ENCODE peak calls at places on chromosomes 13 and 19, in nine cellular contexts. X is uterus, R is heart left ventricle, U is ovary, S is stomach, T is A549, F is body of pancreas, B is HCT116, P is IMR-90. C is an unnamed sample.

GRCh38 chr13:39773833-39774232 is 118.4 kb downstream of the COG6 start:
- DNase-seq in X (no peak), R (no peak), U (no peak), S (no peak), T (no peak), F (no peak), B (no peak), P (peak; percentile 71), C (no peak)

GRCh38 chr13:28819748-28820098 is 416 bp upstream of the MTUS2 start:
- DNase-seq in X (no peak), R (peak; percentile 79), U (peak; percentile 25), S (peak; percentile 27), T (peak; percentile 15), F (peak; percentile 60), B (no peak), P (peak; percentile 32), C (peak; percentile 67)

GRCh38 chr13:40236566-40237168 is 429.8 kb downstream of the FOXO1 start:
- DNase-seq in X (peak; percentile 76), R (peak; percentile 63), U (no peak), S (no peak), T (no peak), F (peak; percentile 44), B (no peak), P (no peak), C (no peak)

GRCh38 chr13:91904597-91904996 is 506.2 kb downstream of the GPC5 start:
- DNase-seq in X (no peak), R (no peak), U (no peak), S (no peak), T (no peak), F (no peak), B (no peak), P (no peak), C (no peak)

GRCh38 chr13:113029487-113030258 is 60.7 kb downstream of the MCF2L start:
- DNase-seq in X (no peak), R (no peak), U (peak; percentile 72), S (peak; percentile 53), T (peak; percentile 21), F (peak; percentile 21), B (no peak), P (no peak), C (peak; percentile 52)

GRCh38 chr13:28171266-28171665 is 32.9 kb downstream of the PAN3 start:
- DNase-seq in X (no peak), R (no peak), U (no peak), S (no peak), T (no peak), F (no peak), B (no peak), P (no peak), C (no peak)

GRCh38 chr13:72565893-72566292 is 161.5 kb downstream of the MZT1 start:
- DNase-seq in X (no peak), R (no peak), U (no peak), S (no peak), T (no peak), F (no peak), B (peak; percentile 10), P (peak; percentile 15), C (peak; percentile 11)

GRCh38 chr13:50074843-50075242 is 59.6 kb downstream of the KCNRG start:
- DNase-seq in X (no peak), R (no peak), U (no peak), S (no peak), T (no peak), F (no peak), B (no peak), P (no peak), C (no peak)

GRCh38 chr19:5895890-5896289 is 7.7 kb downstream of the NDUFA11 start:
- DNase-seq in X (no peak), R (no peak), U (no peak), S (no peak), T (no peak), F (no peak), B (no peak), P (no peak), C (no peak)

GRCh38 chr19:40279761-40280607 is 5.2 kb downstream of the AKT2 start:
- DNase-seq in X (no peak), R (no peak), U (no peak), S (no peak), T (no peak), F (no peak), B (no peak), P (no peak), C (no peak)

GRCh38 chr19:16737909-16738308 is 18.3 kb downstream of the NWD1 start:
- DNase-seq in X (no peak), R (no peak), U (no peak), S (no peak), T (no peak), F (peak; percentile 9), B (no peak), P (peak; percentile 15), C (no peak)

GRCh38 chr19:16736709-16737108 is 17.1 kb downstream of the NWD1 start:
- DNase-seq in X (no peak), R (no peak), U (no peak), S (no peak), T (no peak), F (no peak), B (peak; percentile 60), P (no peak), C (no peak)

GRCh38 chr19:16741084-16741483 is 21.4 kb downstream of the NWD1 start:
- DNase-seq in X (no peak), R (no peak), U (no peak), S (no peak), T (no peak), F (no peak), B (no peak), P (no peak), C (no peak)

GRCh38 chr19:16739546-16739945 is 19.9 kb downstream of the NWD1 start:
- DNase-seq in X (no peak), R (no peak), U (no peak), S (no peak), T (no peak), F (no peak), B (no peak), P (no peak), C (no peak)
- TF ChIP-seq POLR2A in X (no peak), R (no peak), U (no peak), S (no peak), T (no peak), F (no peak), B (no peak), P (no peak), C (no peak)

GRCh38 chr13:80572867-80573266 is 231.9 kb upstream of the SPRY2 start:
- DNase-seq in X (no peak), R (no peak), U (no peak), S (no peak), T (no peak), F (no peak), B (no peak), P (no peak), C (no peak)
- TF ChIP-seq POLR2A in X (no peak), R (no peak), U (no peak), S (no peak), T (no peak), F (no peak), B (no peak), P (no peak), C (no peak)

GRCh38 chr13:26895081-26895807 is 134.7 kb upstream of the GPR12 start:
- DNase-seq in X (no peak), R (no peak), U (no peak), S (no peak), T (no peak), F (no peak), B (no peak), P (no peak), C (no peak)

GRCh38 chr13:26896986-26897668 is 136.5 kb upstream of the GPR12 start:
- DNase-seq in X (no peak), R (no peak), U (no peak), S (no peak), T (no peak), F (no peak), B (no peak), P (no peak), C (no peak)

GRCh38 chr13:26899153-26899552 is 138.6 kb upstream of the GPR12 start:
- DNase-seq in X (no peak), R (no peak), U (no peak), S (no peak), T (no peak), F (no peak), B (no peak), P (no peak), C (no peak)

GRCh38 chr13:26895808-26896466 is 135.4 kb upstream of the GPR12 start:
- DNase-seq in X (no peak), R (no peak), U (no peak), S (no peak), T (no peak), F (no peak), B (no peak), P (no peak), C (no peak)

GRCh38 chr13:26897706-26898550 is 137.3 kb upstream of the GPR12 start:
- DNase-seq in X (no peak), R (no peak), U (no peak), S (no peak), T (no peak), F (no peak), B (no peak), P (no peak), C (no peak)
- TF ChIP-seq POLR2A in X (no peak), R (no peak), U (no peak), S (no peak), T (no peak), F (no peak), B (no peak), P (no peak), C (no peak)

GRCh38 chr19:57348136-57348535 is 2.9 kb upstream of the ZNF304 start:
- DNase-seq in X (no peak), R (no peak), U (no peak), S (no peak), T (no peak), F (no peak), B (no peak), P (peak; percentile 55), C (no peak)

GRCh38 chr19:57355916-57356315 is 4.8 kb downstream of the ZNF304 start:
- DNase-seq in X (no peak), R (no peak), U (no peak), S (no peak), T (no peak), F (no peak), B (no peak), P (no peak), C (no peak)

GRCh38 chr19:57351867-57352266 is 796 bp downstream of the ZNF304 start:
- DNase-seq in X (no peak), R (no peak), U (no peak), S (no peak), T (no peak), F (no peak), B (no peak), P (peak; percentile 4), C (peak; percentile 68)

DNA sequence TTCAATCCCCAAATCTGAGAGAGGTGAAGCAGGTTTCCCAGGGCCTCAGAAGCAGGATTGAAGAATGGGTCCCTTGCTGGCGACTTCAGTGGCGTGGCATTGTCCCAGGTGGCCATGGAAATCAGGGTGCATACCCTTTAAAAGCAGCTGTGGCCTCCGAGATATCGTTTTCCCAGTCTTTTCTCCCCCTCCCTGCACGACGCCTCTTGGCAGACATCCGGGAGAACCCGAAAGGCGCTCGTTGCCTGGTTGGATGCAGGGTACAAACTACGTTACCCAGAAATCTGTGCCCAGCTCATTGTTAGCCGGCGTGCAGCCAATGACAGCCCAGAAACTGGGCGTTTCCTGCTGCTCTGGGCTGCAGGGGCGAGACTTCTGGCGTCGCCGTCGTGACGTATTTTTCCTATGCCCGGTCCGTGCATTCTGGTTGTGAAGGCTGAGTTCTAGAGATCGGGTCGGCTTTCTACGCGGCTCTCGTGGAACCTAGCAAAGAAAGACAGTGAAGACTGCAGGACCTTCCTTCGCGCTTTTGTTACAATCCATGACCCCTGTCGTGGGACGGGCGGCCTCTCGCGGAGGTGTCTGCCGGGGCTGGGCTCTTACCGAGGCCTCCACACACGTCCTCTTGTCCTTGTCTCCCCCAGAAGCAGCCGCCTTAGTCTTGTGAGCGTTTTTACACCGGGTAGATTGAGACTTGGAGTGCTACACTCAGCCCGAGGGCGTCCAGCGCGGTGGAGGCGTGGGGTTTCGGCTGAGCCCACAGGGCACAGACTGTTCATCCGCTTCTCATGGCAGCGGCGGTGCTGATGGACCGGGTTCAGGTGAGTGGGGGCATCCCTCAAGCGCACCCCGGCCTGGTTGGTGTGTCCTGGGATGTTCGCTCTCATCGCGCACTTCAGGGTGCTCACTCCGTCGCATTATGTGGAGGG is at the start of gene ZNF304:
- DNase-seq in X (peak; percentile 88), R (peak; percentile 96), U (peak; percentile 91), S (peak; percentile 93), T (peak; percentile 85), F (peak; percentile 94), B (peak; percentile 91), P (peak; percentile 95), C (peak; percentile 93)
- TF ChIP-seq POLR2A in X (peak; percentile 5), R (no peak), U (no peak), S (no peak), T (no peak), F (peak; percentile 41), B (no peak), P (peak; percentile 54), C (peak; percentile 73)